ENCODE peak calls at places on chromosomes 4 and X, in ten cellular contexts. R is Peyer's patch, E is breast epithelium, B is upper lobe of left lung, C is stomach, O is tibial nerve, Y is thyroid gland, X is K562, G is ovary, P is sigmoid colon. W is an unnamed sample.

GRCh38 chr4:532588-533317 is 33.7 kb downstream of the PIGG start:
- DNase-seq in R (no peak), E (no peak), B (no peak), C (no peak), O (no peak), Y (no peak), X (peak; percentile 68), G (no peak), P (no peak), W (peak; percentile 55)

GRCh38 chr4:96097040-96097607 is 257.2 kb downstream of the PDHA2 start:
- DNase-seq in R (no peak), E (no peak), B (no peak), C (no peak), O (no peak), Y (no peak), X (no peak), G (no peak), P (no peak), W (no peak)

GRCh38 chr4:2572076-2572475 is 35.6 kb downstream of the FAM193A start:
- DNase-seq in R (no peak), E (no peak), B (no peak), C (no peak), O (no peak), Y (no peak), X (no peak), G (no peak), P (no peak), W (no peak)

GRCh38 chrX:19332983-19333382 is 10.7 kb upstream of the PDHA1 start:
- DNase-seq in R (no peak), E (no peak), B (no peak), C (no peak), O (no peak), Y (peak; percentile 4), X (no peak), G (peak; percentile 22), P (no peak), W (no peak)

GRCh38 chr4:84579410-84579791 is 3.5 kb upstream of the CDS1 start:
- DNase-seq in R (no peak), E (no peak), B (no peak), C (no peak), O (no peak), Y (peak; percentile 80), X (no peak), G (no peak), P (no peak), W (no peak)

GRCh38 chr4:144799486-144799885 is 153.5 kb downstream of the HHIP start:
- DNase-seq in R (no peak), E (no peak), B (no peak), C (no peak), O (no peak), Y (no peak), X (no peak), G (no peak), P (no peak), W (no peak)

GRCh38 chr4:74311696-74312313 is 3.5 kb downstream of the EPGN start:
- DNase-seq in R (no peak), E (no peak), B (no peak), C (no peak), O (no peak), Y (no peak), X (no peak), G (no peak), P (no peak), W (no peak)

GRCh38 chr4:63492515-63492914 is 916.7 kb downstream of the TECRL start:
- DNase-seq in R (no peak), E (no peak), B (no peak), C (no peak), O (no peak), Y (no peak), X (no peak), G (no peak), P (no peak), W (no peak)

GRCh38 chr4:38509551-38509950 is 154.4 kb upstream of the KLF3 start:
- DNase-seq in R (no peak), E (no peak), B (no peak), C (no peak), O (no peak), Y (no peak), X (no peak), G (no peak), P (no peak), W (no peak)

GRCh38 chr4:186204103-186204559 is 12.8 kb downstream of the CYP4V2 start:
- DNase-seq in R (peak; percentile 71), E (no peak), B (no peak), C (peak; percentile 66), O (no peak), Y (peak; percentile 57), X (peak; percentile 42), G (no peak), P (peak; percentile 81), W (no peak)

DNA sequence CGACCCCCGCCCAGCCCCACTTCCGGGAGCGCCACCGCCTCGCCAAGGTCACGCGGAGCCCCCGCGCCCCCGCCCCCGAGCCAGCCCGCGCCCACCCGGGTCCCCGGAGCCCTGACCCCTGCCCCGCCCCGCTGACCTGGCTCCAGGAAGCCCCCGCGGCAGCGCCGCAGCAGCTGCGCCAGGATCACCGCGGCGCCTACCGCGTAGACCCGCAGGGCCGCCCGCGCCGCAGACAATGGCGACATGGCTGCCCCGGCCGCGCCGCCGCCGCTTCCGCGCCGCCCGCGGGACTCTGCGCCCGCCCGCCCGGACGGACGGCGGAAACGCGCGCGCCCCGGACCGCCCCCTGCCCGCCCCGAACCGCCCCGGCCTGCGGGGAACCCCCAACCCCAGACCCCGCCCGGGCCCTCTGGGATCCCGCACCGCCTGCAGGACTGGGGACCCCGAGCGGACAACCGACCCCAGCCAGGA is at the start of the genes DHRSX and ZBED1:
- DNase-seq in R (peak; percentile 71), E (no peak), B (peak; percentile 94), C (peak; percentile 51), O (no peak), Y (peak; percentile 33), X (peak; percentile 84), G (peak; percentile 33), P (no peak), W (peak; percentile 28)
- TF ChIP-seq POLR2A in R (no peak), E (no peak), B (no peak), C (no peak), O (no peak), Y (no peak), X (no peak), G (no peak), P (no peak), W (peak; percentile 71)

DNA sequence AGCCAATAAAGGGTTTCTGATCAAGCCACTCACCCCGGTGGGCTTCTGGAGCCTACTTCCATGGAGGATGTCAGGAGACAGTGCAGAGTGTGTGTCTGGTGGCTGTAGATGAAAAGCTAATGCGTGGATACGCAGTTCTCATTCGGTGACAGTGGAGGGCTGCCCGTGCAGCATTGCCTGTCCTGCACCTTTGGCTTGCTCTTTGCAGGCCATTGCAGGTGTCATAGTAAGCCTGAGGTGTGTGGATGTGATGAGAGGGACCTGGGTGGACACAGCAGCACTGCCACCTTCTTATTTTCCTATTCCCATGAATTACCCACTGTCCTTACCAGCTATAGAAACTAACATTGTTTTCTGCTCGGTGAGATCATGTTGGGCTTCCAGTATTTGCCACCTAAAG is 101.2 kb downstream of the STK32B start:
- DNase-seq in R (no peak), E (no peak), B (no peak), C (no peak), O (no peak), Y (no peak), X (no peak), G (no peak), P (no peak), W (no peak)
- TF ChIP-seq POLR2A in R (no peak), E (no peak), B (no peak), C (no peak), O (no peak), Y (no peak), X (no peak), G (no peak), P (no peak), W (no peak)

GRCh38 chr4:72567821-72568620 is 1.0 kb downstream of the ADAMTS3 start:
- DNase-seq in R (peak; percentile 51), E (peak; percentile 58), B (peak; percentile 80), C (peak; percentile 40), O (peak; percentile 21), Y (peak; percentile 97), X (peak; percentile 71), G (peak; percentile 83), P (peak; percentile 87), W (peak; percentile 40)
- TF ChIP-seq POLR2A in R (no peak), E (peak; percentile 21), B (no peak), C (no peak), O (no peak), Y (no peak), X (peak; percentile 81), G (peak; percentile 57), P (no peak), W (no peak)

DNA sequence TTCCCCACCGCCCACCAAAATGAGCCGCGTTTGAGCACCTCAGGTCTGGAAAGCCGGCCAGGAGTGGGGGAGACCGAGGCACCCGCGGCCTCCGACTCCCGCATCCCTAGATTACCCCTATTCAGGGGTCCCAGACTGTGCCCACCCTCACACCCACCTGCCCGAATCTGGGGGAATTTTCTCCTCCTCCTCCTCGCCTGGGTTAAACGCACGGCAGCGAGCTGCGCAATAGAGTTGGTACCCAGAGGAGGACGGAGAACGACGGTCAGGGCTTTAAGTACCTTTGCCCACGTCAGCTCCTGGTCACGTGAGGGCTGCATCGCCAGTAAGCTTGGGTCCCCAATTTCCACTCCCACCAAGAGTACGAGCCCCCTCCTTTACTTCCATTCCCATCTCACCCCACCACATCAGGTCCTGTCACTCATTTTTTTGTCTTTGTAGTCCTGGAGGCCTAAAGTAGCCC is at the start of gene ARMCX2:
- DNase-seq in R (peak; percentile 41), E (no peak), B (peak; percentile 40), C (peak; percentile 36), O (peak; percentile 31), Y (peak; percentile 70), X (no peak), G (peak; percentile 74), P (peak; percentile 86), W (peak; percentile 17)
- TF ChIP-seq POLR2A in R (peak; percentile 11), E (peak; percentile 35), B (no peak), C (no peak), O (peak; percentile 61), Y (no peak), X (no peak), G (peak; percentile 86), P (peak; percentile 73), W (peak; percentile 90)

GRCh38 chrX:16786139-16786790 is at the start of gene TXLNG:
- DNase-seq in R (peak; percentile 95), E (peak; percentile 96), B (peak; percentile 98), C (peak; percentile 99), O (peak; percentile 91), Y (peak; percentile 97), X (peak; percentile 90), G (peak; percentile 99), P (peak; percentile 100), W (peak; percentile 59)
- TF ChIP-seq POLR2A in R (peak; percentile 88), E (peak; percentile 93), B (peak; percentile 58), C (no peak), O (peak; percentile 86), Y (peak; percentile 58), X (peak; percentile 92), G (peak; percentile 92), P (peak; percentile 81), W (peak; percentile 79)

W was measured in H54.